ENCODE peak calls at places on chromosomes 3 and 15, in four cellular contexts. P is lower leg skin, E is cardiac fibroblast, U is upper lobe of left lung. J is an unnamed sample.

GRCh38 chr3:105686324-105686897 is 182.4 kb downstream of the CBLB start:
- DNase-seq in P (no peak), E (peak), U (no peak), J (no peak)

GRCh38 chr3:34016925-34017592 is 218.6 kb downstream of the PDCD6IP start:
- DNase-seq in P (no peak), E (no peak), U (no peak), J (no peak)

GRCh38 chr15:52234596-52235541 is 43.7 kb upstream of the GNB5 start:
- DNase-seq in P (no peak), E (no peak), U (no peak), J (no peak)

GRCh38 chr3:126746395-126747177 is 42.5 kb downstream of the CHCHD6 start:
- DNase-seq in P (no peak), E (peak), U (no peak), J (no peak)

GRCh38 chr15:70323111-70323851 is 225.6 kb upstream of the TLE3 start:
- DNase-seq in P (peak), E (no peak), U (peak), J (peak)

GRCh38 chr3:22288756-22289155 is 537.7 kb upstream of the ZNF385D start:
- DNase-seq in P (no peak), E (no peak), U (no peak), J (no peak)

GRCh38 chr3:113495035-113495434 is 19.9 kb downstream of the SPICE1 start:
- DNase-seq in P (no peak), E (peak), U (no peak), J (no peak)

GRCh38 chr15:70065006-70065722 is 32.6 kb downstream of the TLE3 start:
- DNase-seq in P (no peak), E (no peak), U (no peak), J (no peak)

GRCh38 chr3:181948286-181948685 is 236.6 kb downstream of the SOX2 start:
- DNase-seq in P (no peak), E (no peak), U (no peak), J (no peak)

GRCh38 chr3:194536883-194537637 is 50.3 kb upstream of the ATP13A3 start:
- DNase-seq in P (no peak), E (peak), U (no peak), J (peak)

GRCh38 chr3:115937054-115937453 is 313.7 kb downstream of the GAP43 start:
- DNase-seq in P (no peak), E (peak), U (no peak), J (no peak)

GRCh38 chr3:107684431-107684925 is 161.7 kb downstream of the BBX start:
- DNase-seq in P (no peak), E (no peak), U (no peak), J (no peak)

GRCh38 chr3:172082269-172082668 is 42.9 kb downstream of the FNDC3B start:
- DNase-seq in P (no peak), E (peak), U (no peak), J (no peak)

GRCh38 chr3:54188176-54188791 is 65.9 kb downstream of the CACNA2D3 start:
- DNase-seq in P (peak), E (peak), U (no peak), J (no peak)

GRCh38 chr3:39254806-39255449 is 24.9 kb downstream of the CX3CR1 start:
- DNase-seq in P (no peak), E (peak), U (no peak), J (no peak)

GRCh38 chr3:47577583-47578118 is 1.0 kb downstream of the CSPG5 start:
- DNase-seq in P (no peak), E (no peak), U (peak), J (no peak)

GRCh38 chr3:38968891-38969290 is 82.9 kb downstream of the SCN11A start:
- DNase-seq in P (peak), E (no peak), U (no peak), J (no peak)

GRCh38 chr15:58063612-58064011 is 1.9 kb downstream of the ALDH1A2 start:
- DNase-seq in P (no peak), E (no peak), U (no peak), J (no peak)

GRCh38 chr3:188641076-188641475 is 487.1 kb downstream of the LPP start:
- DNase-seq in P (no peak), E (no peak), U (no peak), J (no peak)

GRCh38 chr3:177935008-177935407 is 601.2 kb upstream of the KCNMB2 start:
- DNase-seq in P (no peak), E (no peak), U (no peak), J (no peak)

GRCh38 chr15:63588826-63589225 is 8.4 kb upstream of the FBXL22 start:
- DNase-seq in P (no peak), E (no peak), U (no peak), J (no peak)

GRCh38 chr15:89837830-89838178 is 23.2 kb upstream of the ANPEP start:
- DNase-seq in P (peak), E (no peak), U (no peak), J (no peak)

GRCh38 chr3:165193392-165194268 is 2.6 kb downstream of the SLITRK3 start:
- DNase-seq in P (no peak), E (no peak), U (no peak), J (no peak)

GRCh38 chr15:23497710-23498111 is 50.7 kb upstream of the GOLGA6L2 start:
- DNase-seq in P (no peak), E (peak), U (no peak), J (no peak)

GRCh38 chr15:32152574-32152973 is 122.3 kb downstream of the CHRNA7 start:
- DNase-seq in P (no peak), E (no peak), U (no peak), J (no peak)

GRCh38 chr3:24101676-24102168 is 156.6 kb downstream of the NR1D2 start:
- DNase-seq in P (no peak), E (no peak), U (no peak), J (no peak)

GRCh38 chr15:57728436-57728835 is 21.9 kb downstream of the POLR2M start:
- DNase-seq in P (no peak), E (no peak), U (no peak), J (no peak)

GRCh38 chr3:55623786-55624185 is 136.7 kb upstream of the WNT5A start:
- DNase-seq in P (no peak), E (peak), U (no peak), J (no peak)

GRCh38 chr15:59296181-59296617 is 76.5 kb downstream of the MYO1E start:
- DNase-seq in P (peak), E (peak), U (no peak), J (no peak)

GRCh38 chr3:128408693-128409620 is 57.7 kb downstream of the DNAJB8 start:
- DNase-seq in P (no peak), E (no peak), U (no peak), J (no peak)

GRCh38 chr3:144003051-144003450 is 31.4 kb downstream of the DIPK2A start:
- DNase-seq in P (no peak), E (no peak), U (no peak), J (no peak)

GRCh38 chr15:100595964-100596363 is 6.0 kb downstream of the LINS1 start:
- DNase-seq in P (no peak), E (no peak), U (no peak), J (no peak)

GRCh38 chr3:65776494-65776893 is 262.2 kb downstream of the MAGI1 start:
- DNase-seq in P (no peak), E (no peak), U (no peak), J (no peak)

GRCh38 chr15:98413973-98414546 is 234.3 kb upstream of the IGF1R start:
- DNase-seq in P (no peak), E (no peak), U (no peak), J (no peak)

GRCh38 chr3:177944228-177944661 is 592.0 kb upstream of the KCNMB2 start:
- DNase-seq in P (no peak), E (peak), U (no peak), J (no peak)

GRCh38 chr15:84684092-84684491 is 26.1 kb upstream of the NMB start:
- DNase-seq in P (no peak), E (peak), U (no peak), J (no peak)

J was measured in tibial artery.